ENCODE peak calls at places on chromosomes 6 and 20, in seven cellular contexts. F is NCI-H2081, Y is T-helper 2 cell, E is NCI-H146, R is HTR-8/SVneo, Q is non-pigmented ciliary epithelial cell, O is fibroblast of lung. K is an unnamed sample.

GRCh38 chr6:136723780-136724179 is 68.5 kb downstream of the MAP3K5 start:
- DNase-seq in F (no peak), Y (no peak), E (no peak), R (no peak), Q (no peak), O (no peak), K (no peak)

GRCh38 chr6:41504526-41505021 is 41.6 kb upstream of the FOXP4 start:
- DNase-seq in F (no peak), Y (no peak), E (peak), R (no peak), Q (no peak), O (peak), K (no peak)

GRCh38 chr6:14542670-14543366 is 425.2 kb downstream of the CD83 start:
- DNase-seq in F (no peak), Y (peak), E (peak), R (peak), Q (peak), O (peak), K (no peak)

GRCh38 chr20:46803446-46804020 is 91.1 kb upstream of the EYA2 start:
- DNase-seq in F (no peak), Y (no peak), E (no peak), R (no peak), Q (no peak), O (no peak), K (no peak)

GRCh38 chr6:81791756-81792155 is 39.3 kb upstream of the TENT5A start:
- DNase-seq in F (no peak), Y (no peak), E (no peak), R (no peak), Q (no peak), O (no peak), K (no peak)

GRCh38 chr6:170093658-170094596 is 197.0 kb downstream of the DLL1 start:
- DNase-seq in F (no peak), Y (no peak), E (no peak), R (no peak), Q (no peak), O (no peak), K (no peak)

GRCh38 chr20:58702859-58703648 is 10.5 kb downstream of the NPEPL1 start:
- DNase-seq in F (no peak), Y (no peak), E (no peak), R (no peak), Q (no peak), O (no peak), K (no peak)

GRCh38 chr6:126804255-126805064 is 314.0 kb upstream of the RSPO3 start:
- DNase-seq in F (peak), Y (no peak), E (peak), R (peak), Q (no peak), O (peak), K (peak)

GRCh38 chr6:32046450-32047083 is 8.4 kb downstream of the CYP21A2 start:
- DNase-seq in F (peak), Y (no peak), E (peak), R (peak), Q (no peak), O (peak), K (no peak)

GRCh38 chr6:37438912-37439311 is 5.9 kb downstream of the CMTR1 start:
- DNase-seq in F (no peak), Y (no peak), E (peak), R (no peak), Q (no peak), O (peak), K (no peak)

K was measured in GM12892.